ENCODE peak calls at places on chromosome 3, in nine cellular contexts. Q is vagina, A is AG09309, H is NB4, V is AG04450, T is fibroblast of the aortic adventitia, Z is brain microvascular endothelial cell, P is cardiac muscle cell, W is fibroblast of mammary gland. M is an unnamed sample.

GRCh38 chr3:110815008-110815583 is 256.5 kb upstream of the NECTIN3 start:
- DNase-seq in T (peak), V (peak), A (peak), Z (peak), H (no peak), W (peak), Q (no peak), P (peak), M (no peak)

GRCh38 chr3:13629644-13630043 is 80.7 kb downstream of the FBLN2 start:
- DNase-seq in P (no peak), V (no peak), A (no peak), T (no peak), Z (no peak), Q (no peak), W (no peak), H (no peak), M (no peak)

GRCh38 chr3:150443331-150443741 is 35.2 kb downstream of the TSC22D2 start:
- DNase-seq in T (peak), H (no peak), W (peak), Z (peak), P (peak), V (no peak), Q (no peak), A (no peak), M (peak)

GRCh38 chr3:181722156-181722555 is 10.4 kb downstream of the SOX2 start:
- DNase-seq in T (no peak), H (no peak), W (no peak), Q (no peak), V (no peak), Z (no peak), A (no peak), P (no peak), M (no peak)

GRCh38 chr3:134364061-134364935 is 9.9 kb downstream of the AMOTL2 start:
- DNase-seq in V (peak), H (peak), W (peak), T (peak), A (peak), P (peak), Q (no peak), Z (peak), M (peak)

GRCh38 chr3:50454671-50455070 is 48.8 kb downstream of the CACNA2D2 start:
- DNase-seq in Q (no peak), W (no peak), Z (no peak), P (no peak), A (no peak), T (no peak), H (no peak), V (no peak), M (no peak)

GRCh38 chr3:50971487-50971924 is 296.8 kb downstream of the DOCK3 start:
- DNase-seq in Z (peak), A (no peak), H (peak), T (peak), W (peak), P (peak), Q (no peak), V (peak), M (peak)

GRCh38 chr3:72157782-72158638 is 373.1 kb upstream of the PROK2 start:
- DNase-seq in H (no peak), A (no peak), W (no peak), Z (no peak), V (no peak), Q (no peak), P (no peak), T (no peak), M (no peak)

DNA sequence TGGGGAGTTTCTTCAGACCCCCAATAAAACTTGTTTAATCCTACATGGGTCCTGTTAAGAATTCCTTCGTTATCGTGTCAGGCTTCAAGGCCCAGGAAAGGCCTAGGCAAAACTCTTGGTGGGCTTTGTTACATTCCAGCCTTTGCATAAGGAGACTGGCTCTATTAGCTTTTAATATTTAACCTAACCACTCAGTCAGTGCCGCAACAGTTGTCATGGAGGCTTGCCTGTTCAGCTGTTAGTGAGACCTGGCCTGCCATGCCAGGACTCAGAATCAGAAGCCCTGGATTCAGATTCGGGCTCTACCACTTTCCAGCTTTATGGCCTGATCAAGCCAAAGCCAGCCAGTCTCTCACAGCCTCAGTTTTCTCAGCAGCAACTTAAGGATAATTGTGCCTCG is 19.6 kb downstream of the EIF1B start:
- DNase-seq in H (no peak), P (no peak), T (no peak), V (no peak), Q (no peak), A (no peak), Z (no peak), W (no peak), M (no peak)
- H3K4me3 ChIP-seq in H (no peak), P (no peak), T (no peak), V (no peak), Q (no peak), A (no peak), Z (no peak), W (no peak), M (no peak)

DNA sequence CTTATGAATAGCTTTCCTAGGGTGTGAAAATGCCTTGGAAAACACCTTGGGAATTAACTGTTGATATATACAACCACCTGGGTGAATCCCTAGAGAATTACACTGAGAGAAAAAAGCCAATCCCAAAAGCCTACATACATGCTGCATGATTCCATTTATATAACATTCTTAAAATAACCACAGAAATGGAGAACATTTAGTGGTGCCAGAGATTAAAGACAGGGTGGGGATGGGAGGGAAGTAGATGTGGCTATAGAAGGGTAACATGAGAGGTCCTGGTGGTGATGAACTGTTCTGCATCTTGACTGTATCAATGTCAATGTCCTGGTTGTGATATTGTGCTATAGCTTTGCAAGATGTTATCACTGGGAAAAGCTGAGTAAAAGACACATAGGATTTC is 291.0 kb downstream of the CLSTN2 start:
- DNase-seq in Q (no peak), P (no peak), V (no peak), T (no peak), W (no peak), Z (no peak), A (no peak), H (no peak), M (no peak)
- TF ChIP-seq CTCF in Q (no peak), P (no peak), V (no peak), T (no peak), W (no peak), Z (no peak), A (no peak), H (no peak), M (no peak)

DNA sequence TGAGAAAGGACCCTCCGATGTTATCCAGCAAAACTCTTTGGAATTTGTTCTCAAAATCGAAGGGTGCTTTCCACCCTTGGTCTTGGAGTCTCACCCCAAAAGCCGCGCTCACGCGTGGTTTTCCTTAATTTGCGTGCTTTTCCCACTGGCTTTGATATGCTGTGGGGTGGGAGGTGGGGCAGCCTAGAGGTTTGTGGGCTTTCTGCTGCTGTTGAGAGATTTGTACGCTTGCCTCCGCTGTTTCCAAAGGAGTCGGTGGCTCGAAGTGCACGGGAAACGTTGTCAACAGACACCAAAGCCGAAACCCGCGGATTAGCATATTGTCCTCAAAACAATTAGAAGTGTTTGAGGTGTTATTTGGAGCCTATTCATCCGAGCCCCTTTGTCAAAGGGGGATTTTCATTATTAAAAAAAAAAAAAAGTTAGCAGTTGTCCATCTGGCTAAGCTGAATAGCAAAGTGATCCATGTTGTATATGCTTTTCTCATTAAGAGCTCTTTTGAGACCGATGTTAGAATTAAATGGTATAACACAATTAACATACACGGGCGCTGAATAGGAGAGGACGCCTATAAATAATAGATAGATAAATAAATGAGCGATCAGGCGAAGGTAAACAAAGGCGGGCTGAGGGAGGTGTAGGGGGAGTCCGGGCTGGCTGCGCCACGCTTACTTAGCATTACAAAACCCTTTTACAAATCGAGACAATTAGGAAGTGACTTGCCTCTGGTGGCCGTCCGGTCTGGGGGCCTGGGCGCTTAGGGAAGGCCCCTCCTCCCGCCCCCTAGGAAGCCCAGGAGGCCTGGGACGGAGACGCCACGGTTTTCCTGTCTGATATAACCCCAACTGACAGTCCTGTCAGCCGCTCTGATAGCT is 3.3 kb downstream of the SOX14 start:
- DNase-seq in W (no peak), Q (no peak), Z (no peak), P (no peak), H (no peak), A (no peak), V (no peak), T (no peak), M (no peak)
- H3K4me3 ChIP-seq in W (no peak), Q (peak), Z (no peak), P (no peak), H (no peak), A (no peak), V (no peak), T (no peak), M (peak)

GRCh38 chr3:58492385-58492970 is 582 bp downstream of the KCTD6 start:
- DNase-seq in P (no peak), V (no peak), T (no peak), Q (no peak), W (no peak), H (peak), Z (no peak), A (no peak), M (no peak)

GRCh38 chr3:58495101-58495500 is 3.2 kb downstream of the KCTD6 start:
- DNase-seq in W (peak), T (no peak), Q (no peak), H (no peak), Z (no peak), V (no peak), A (no peak), P (no peak), M (no peak)

GRCh38 chr3:58496206-58496605 is 4.3 kb downstream of the KCTD6 start:
- DNase-seq in Z (no peak), T (peak), Q (no peak), H (no peak), V (no peak), P (peak), W (no peak), A (no peak), M (no peak)

GRCh38 chr3:58491506-58492384 is at the start of gene KCTD6:
- DNase-seq in H (peak), W (peak), V (peak), A (peak), P (peak), Q (no peak), Z (peak), T (peak), M (peak)

DNA sequence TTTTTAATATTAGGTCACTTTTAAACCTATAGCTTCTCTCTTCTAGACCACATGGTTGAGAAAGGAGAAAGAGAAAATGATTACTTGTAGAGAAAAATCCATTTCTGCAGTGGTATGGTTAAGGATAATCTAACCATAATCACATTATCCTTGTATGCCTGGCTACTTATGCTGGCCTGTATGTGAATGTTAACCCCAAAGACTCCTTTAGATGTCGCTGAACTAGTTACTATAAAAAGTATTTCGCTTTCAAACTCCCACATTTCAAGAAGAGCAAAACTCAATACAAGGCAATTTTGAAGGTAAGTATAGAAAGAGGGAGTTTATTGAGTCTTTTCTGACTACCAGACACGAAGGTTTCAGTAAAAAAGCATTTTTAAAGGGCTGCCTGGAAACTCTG is 2.2 kb downstream of the KCTD6 start:
- DNase-seq in P (no peak), W (no peak), A (no peak), Z (no peak), H (no peak), T (no peak), V (no peak), Q (no peak), M (no peak)
- TF ChIP-seq CTCF in P (peak), W (no peak), A (no peak), Z (no peak), H (no peak), T (no peak), V (peak), Q (no peak), M (no peak)

GRCh38 chr3:40780801-40781406 is 256.1 kb downstream of the ZNF621 start:
- DNase-seq in W (peak), H (no peak), Q (no peak), V (no peak), P (peak), Z (peak), A (no peak), T (peak), M (peak)
- H3K4me3 ChIP-seq in W (no peak), H (no peak), Q (peak), V (no peak), P (no peak), Z (peak), A (peak), T (peak), M (no peak)

GRCh38 chr3:178434206-178434805 is 101.9 kb upstream of the KCNMB2 start:
- DNase-seq in Q (no peak), Z (no peak), A (no peak), W (no peak), V (no peak), T (peak), P (peak), H (peak), M (peak)
- TF ChIP-seq CTCF in Q (no peak), Z (peak), A (peak), W (peak), V (peak), T (peak), P (no peak), H (no peak), M (peak)

DNA sequence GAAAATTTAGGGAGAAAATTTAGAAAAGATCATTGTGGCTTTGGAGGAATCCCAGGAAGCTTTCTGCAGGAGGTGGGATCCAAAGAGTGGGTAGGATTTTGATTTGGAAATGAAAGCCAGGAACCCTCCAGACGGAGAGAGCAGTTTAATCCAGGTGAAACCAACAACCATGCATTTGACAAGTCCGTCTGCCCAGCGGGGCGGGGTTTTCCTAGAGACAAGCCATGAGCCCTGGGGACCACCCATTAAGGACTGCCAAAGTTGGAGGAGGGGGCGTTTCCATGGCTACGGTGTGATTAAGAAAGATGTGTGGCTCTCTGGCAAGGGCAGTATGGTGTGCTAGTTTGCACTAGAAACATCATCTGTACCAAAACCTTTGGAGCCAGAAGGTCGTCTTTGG is 53.4 kb downstream of the SRGAP3 start:
- DNase-seq in H (no peak), Z (no peak), A (no peak), V (no peak), T (no peak), W (no peak), P (no peak), Q (no peak), M (no peak)
- H3K4me3 ChIP-seq in H (no peak), Z (no peak), A (no peak), V (no peak), T (no peak), W (no peak), P (no peak), Q (no peak), M (no peak)

DNA sequence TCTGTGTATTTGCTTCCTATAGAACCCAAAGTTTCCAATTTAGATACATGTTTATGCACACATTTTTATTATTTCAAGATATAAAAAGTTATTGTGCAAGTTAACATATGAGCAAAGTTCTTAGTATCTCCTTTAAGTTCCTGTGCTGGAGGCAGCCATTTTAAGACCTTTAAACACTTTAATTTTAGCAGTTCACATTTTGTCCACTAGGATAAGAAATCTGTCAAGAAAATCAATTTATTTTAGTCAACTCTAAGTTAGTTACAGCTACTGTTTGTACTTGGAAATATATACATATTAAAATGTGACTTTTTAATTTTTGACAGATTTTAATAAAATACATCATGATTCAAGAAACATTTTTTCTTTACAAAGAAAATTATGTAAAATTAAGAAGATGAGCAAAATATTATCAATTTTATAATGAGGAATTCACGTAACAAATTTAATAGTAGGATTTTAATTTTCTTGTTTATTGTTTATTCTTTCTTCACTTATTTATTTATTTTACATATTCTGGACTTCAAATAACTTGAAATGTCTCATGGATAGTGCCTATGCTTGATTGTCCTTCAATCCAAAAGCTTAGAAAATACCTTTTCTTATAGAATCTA is 402.6 kb upstream of the GBE1 start:
- DNase-seq in Q (no peak), A (no peak), T (peak), V (no peak), Z (no peak), H (peak), W (peak), P (peak), M (peak)
- TF ChIP-seq CTCF in Q (no peak), A (peak), T (peak), V (peak), Z (peak), H (no peak), W (peak), P (no peak), M (peak)

GRCh38 chr3:18442743-18443669 is 17.9 kb upstream of the SATB1 start:
- DNase-seq in W (no peak), P (no peak), H (no peak), A (no peak), Z (no peak), T (no peak), Q (no peak), V (no peak), M (no peak)
- H3K4me3 ChIP-seq in W (no peak), P (peak), H (peak), A (peak), Z (peak), T (no peak), Q (peak), V (no peak), M (peak)

GRCh38 chr3:172461530-172462138 is 13.4 kb upstream of the GHSR start:
- DNase-seq in P (peak), Z (no peak), W (peak), V (no peak), Q (no peak), H (peak), A (no peak), T (peak), M (peak)
- TF ChIP-seq CTCF in P (peak), Z (peak), W (peak), V (peak), Q (peak), H (peak), A (peak), T (peak), M (peak)

M was measured in astrocyte of the spinal cord.